ENCODE peak calls at places on chromosomes 11 and 22, in four cellular contexts. V is SW480; D is activated T-cell treated with anti-CD3 and anti-CD28 coated beads, Interleukin-2, amount 50 U/mL, for 72 hours; F is stimulated activated effector memory CD8-positive, alpha-beta T cell treated with anti-CD3 and anti-CD28 coated beads, Interleukin-12 subunit alpha, Interleukin-12 subunit beta, amount 100 ng/mL, for 72 hours. C is an unnamed sample.

GRCh38 chr11:65522640-65523322 is 2.1 kb upstream of the SCYL1 start:
- DNase-seq in V (no peak), D (no peak), F (no peak), C (no peak)

GRCh38 chr11:61532136-61533038 is 23.8 kb downstream of the LRRC10B start:
- DNase-seq in V (peak), D (peak), F (peak), C (peak)

GRCh38 chr11:128095459-128096096 is 491.8 kb downstream of the ETS1 start:
- DNase-seq in V (peak), D (no peak), F (no peak), C (peak)

GRCh38 chr11:1639102-1639620 is 9.6 kb downstream of the KRTAP5-5 start:
- DNase-seq in V (no peak), D (no peak), F (no peak), C (no peak)

GRCh38 chr11:66639066-66639813 is 737 bp downstream of the RBM4 start:
- DNase-seq in V (peak), D (peak), F (peak), C (peak)

GRCh38 chr11:17637901-17638300 is 81.5 kb upstream of the MYOD1 start:
- DNase-seq in V (no peak), D (no peak), F (no peak), C (no peak)

GRCh38 chr22:46408568-46409506 is 73.3 kb downstream of the TRMU start:
- DNase-seq in V (no peak), D (no peak), F (no peak), C (no peak)

GRCh38 chr11:20014067-20014402 is 146.2 kb downstream of the DBX1 start:
- DNase-seq in V (no peak), D (no peak), F (no peak), C (no peak)

GRCh38 chr11:127451852-127452251 is 451.3 kb upstream of the KIRREL3 start:
- DNase-seq in V (no peak), D (no peak), F (no peak), C (no peak)

GRCh38 chr11:87719311-87720073 is 455.8 kb downstream of the RAB38 start:
- DNase-seq in V (no peak), D (no peak), F (no peak), C (peak)

GRCh38 chr11:69640995-69641581 is at the start of gene CCND1:
- DNase-seq in V (peak), D (peak), F (no peak), C (peak)

GRCh38 chr11:38593649-38594048 is 1995.6 kb upstream of the RAG2 start:
- DNase-seq in V (no peak), D (no peak), F (no peak), C (peak)

GRCh38 chr11:43963221-43963620 is 20.8 kb downstream of the C11orf96 start:
- DNase-seq in V (no peak), D (no peak), F (no peak), C (no peak)

C was measured in PC-3.